ENCODE peak calls at places on chromosome 5, in five cellular contexts. D is H9, E is mesendoderm, I is neuronal stem cell, N is IMR-90. S is an unnamed sample.

GRCh38 chr5:61228229-61228628 is 66.0 kb upstream of the SMIM15 start:
- DNase-seq in I (no peak), D (no peak), E (peak; percentile 36), N (no peak), S (no peak)

GRCh38 chr5:129367883-129368282 is 92.2 kb upstream of the ADAMTS19 start:
- DNase-seq in N (peak; percentile 15), D (no peak), E (no peak), I (no peak), S (no peak)

GRCh38 chr5:172782169-172783039 is 11.4 kb upstream of the DUSP1 start:
- DNase-seq in D (no peak), I (no peak), N (peak; percentile 76), E (no peak), S (peak; percentile 51)

GRCh38 chr5:117623042-117623815 is 1048.6 kb upstream of the SEMA6A start:
- DNase-seq in E (peak; percentile 1), D (no peak), N (peak; percentile 10), I (no peak), S (peak; percentile 6)

GRCh38 chr5:5645198-5645597 is 222.7 kb downstream of the ICE1 start:
- DNase-seq in D (no peak), E (peak; percentile 56), N (no peak), I (no peak), S (no peak)

GRCh38 chr5:76479973-76480667 is 77.0 kb downstream of the IQGAP2 start:
- DNase-seq in E (no peak), D (no peak), I (no peak), N (no peak), S (no peak)

GRCh38 chr5:75523275-75523674 is 11.6 kb downstream of the POLK start:
- DNase-seq in N (no peak), I (no peak), D (no peak), E (peak; percentile 28), S (peak; percentile 27)

GRCh38 chr5:112628219-112628618 is 109.5 kb upstream of the APC start:
- DNase-seq in E (peak; percentile 49), D (peak; percentile 32), N (no peak), I (peak; percentile 36), S (no peak)

GRCh38 chr5:75355236-75355635 is 18.2 kb downstream of the HMGCR start:
- DNase-seq in D (no peak), N (peak; percentile 35), E (no peak), I (no peak), S (no peak)

GRCh38 chr5:153400931-153401330 is 89.5 kb upstream of the GRIA1 start:
- DNase-seq in N (no peak), I (no peak), E (no peak), D (no peak), S (no peak)

GRCh38 chr5:105836263-105836662 is 1834.5 kb downstream of the EFNA5 start:
- DNase-seq in E (no peak), D (no peak), I (no peak), N (peak; percentile 63), S (no peak)

GRCh38 chr5:35183243-35183955 is 46.9 kb downstream of the PRLR start:
- DNase-seq in N (peak; percentile 60), E (peak; percentile 91), D (peak; percentile 74), I (peak; percentile 14), S (peak; percentile 64)

DNA sequence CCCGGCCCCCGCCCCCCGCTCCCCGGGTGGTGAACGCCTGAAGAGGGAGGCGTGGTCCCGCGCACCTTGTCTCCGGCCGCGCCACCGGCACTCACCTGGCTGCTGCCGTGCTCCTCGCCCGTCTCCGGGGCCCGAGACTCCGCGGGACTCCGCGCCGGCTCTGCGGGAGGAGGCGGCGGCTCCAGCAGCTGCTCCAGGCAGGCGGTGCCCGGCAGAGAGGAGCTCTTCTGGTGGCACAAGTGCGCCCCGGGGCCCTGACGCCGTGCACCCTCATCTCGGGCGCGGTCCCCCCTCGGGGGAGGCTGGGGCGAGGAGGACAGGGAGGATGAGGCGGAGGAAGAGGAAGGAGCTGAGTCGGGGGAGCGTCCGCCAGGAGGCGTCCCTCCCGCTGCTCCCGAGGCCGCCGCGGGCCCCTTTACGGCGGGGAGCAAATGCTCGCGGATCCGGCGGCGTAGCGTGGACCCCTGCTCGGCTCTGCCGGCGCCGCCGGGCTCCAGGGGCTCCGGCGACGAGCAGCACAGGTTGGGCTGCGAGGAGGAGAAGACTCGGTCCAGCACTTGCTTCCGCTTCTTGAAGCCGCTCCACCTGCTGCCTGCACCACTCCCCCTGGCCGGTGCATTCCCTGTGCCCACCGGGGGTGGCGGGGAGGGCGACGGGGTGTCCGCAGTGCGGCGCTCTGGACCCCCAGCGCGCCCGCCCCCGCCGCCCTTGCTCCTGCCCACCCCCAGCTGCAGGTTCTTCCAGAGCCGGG is 958 bp downstream of the MCTP1 start:
- DNase-seq in E (peak; percentile 59), N (no peak), I (peak; percentile 55), D (peak; percentile 79), S (peak; percentile 11)
- H2BK5ac ChIP-seq in E (no peak overlapping the region), N (no peak overlapping the region), I (no peak overlapping the region), D (no peak overlapping the region), S (no peak overlapping the region)

GRCh38 chr5:124631874-124632550 is 114.4 kb downstream of the ZNF608 start:
- DNase-seq in E (peak; percentile 72), I (peak; percentile 38), D (no peak), N (no peak), S (no peak)

GRCh38 chr5:124634228-124634819 is 112.1 kb downstream of the ZNF608 start:
- DNase-seq in N (peak; percentile 60), I (no peak), E (no peak), D (no peak), S (no peak)

GRCh38 chr5:124630767-124631704 is 115.4 kb downstream of the ZNF608 start:
- DNase-seq in N (peak; percentile 65), D (no peak), I (no peak), E (no peak), S (no peak)

GRCh38 chr5:124634820-124635323 is 111.6 kb downstream of the ZNF608 start:
- DNase-seq in E (no peak), I (no peak), D (no peak), N (peak; percentile 89), S (no peak)

GRCh38 chr5:124633209-124633608 is 113.2 kb downstream of the ZNF608 start:
- DNase-seq in I (no peak), E (no peak), D (no peak), N (no peak), S (no peak)
- H3K4ac ChIP-seq in I (no peak overlapping the region), E (no peak overlapping the region), D (no peak overlapping the region), N (peak overlapping the region; percentile 91), S (no peak overlapping the region)

GRCh38 chr5:151688406-151688805 is 1.7 kb upstream of the SPARC start:
- DNase-seq in I (no peak), N (no peak), E (no peak), D (no peak), S (no peak)

GRCh38 chr5:151683936-151684586 is 2.7 kb downstream of the SPARC start:
- DNase-seq in E (no peak), D (no peak), N (no peak), I (no peak), S (no peak)

GRCh38 chr5:151686673-151687378 is at the start of gene SPARC:
- DNase-seq in I (peak; percentile 74), E (peak; percentile 97), N (peak; percentile 96), D (peak; percentile 90), S (peak; percentile 73)

GRCh38 chr5:151684690-151685361 is 1.9 kb downstream of the SPARC start:
- DNase-seq in D (peak; percentile 91), I (peak; percentile 86), N (peak; percentile 97), E (peak; percentile 99), S (peak; percentile 82)

GRCh38 chr5:151685749-151686672 is 704 bp downstream of the SPARC start:
- DNase-seq in N (no peak), I (no peak), E (peak; percentile 64), D (peak; percentile 40), S (no peak)
- H2BK5ac ChIP-seq in N (peak overlapping the region; percentile 90), I (no peak overlapping the region), E (peak overlapping the region; percentile 72), D (no peak overlapping the region), S (peak overlapping the region; percentile 83)

GRCh38 chr5:1959911-1960581 is 77.3 kb upstream of the IRX4 start:
- DNase-seq in D (no peak), N (no peak), I (no peak), E (no peak), S (no peak)
- H3K4ac ChIP-seq in D (no peak overlapping the region), N (no peak overlapping the region), I (no peak overlapping the region), E (no peak overlapping the region), S (no peak overlapping the region)

DNA sequence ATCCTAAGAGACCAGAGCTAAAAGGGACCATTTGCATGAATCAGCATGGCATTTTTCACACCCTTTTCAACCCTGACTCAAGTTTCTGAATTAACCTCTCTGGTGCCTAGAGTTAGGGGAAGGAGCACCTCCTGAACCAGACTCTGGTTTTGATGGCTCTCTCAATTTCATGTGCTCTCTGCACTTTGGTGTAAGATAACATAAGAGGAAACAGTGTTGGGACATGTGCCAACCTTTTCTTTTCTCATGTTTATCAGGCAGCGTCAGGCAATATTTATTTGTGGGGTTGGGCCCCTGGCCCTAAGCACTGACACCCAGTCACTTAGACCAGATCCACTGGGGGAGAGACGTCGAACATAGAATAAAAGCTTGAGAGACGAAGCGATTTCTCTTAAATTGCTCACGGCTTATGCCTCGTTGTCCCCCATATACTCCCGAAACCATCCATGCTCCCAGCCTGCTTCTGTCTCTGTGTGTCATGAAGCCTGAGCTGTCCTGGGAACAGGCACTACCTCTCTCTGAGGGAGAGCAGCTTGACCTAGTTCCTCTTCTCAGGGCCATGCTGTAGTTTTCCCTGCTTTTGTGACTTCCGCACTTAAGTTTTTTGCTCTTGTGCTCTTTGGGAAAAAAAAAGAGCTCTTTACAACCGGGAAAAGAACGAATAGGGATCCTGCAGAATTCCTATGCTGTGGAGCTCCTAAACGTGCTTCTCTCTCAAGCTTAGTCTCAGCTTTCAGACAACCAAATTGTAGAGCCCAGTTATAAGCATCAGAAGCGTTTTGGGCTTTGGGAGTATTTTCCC is 195.7 kb downstream of the NR3C1 start:
- DNase-seq in N (peak; percentile 15), E (peak; percentile 33), D (no peak), I (no peak), S (no peak)
- H2BK5ac ChIP-seq in N (no peak overlapping the region), E (no peak overlapping the region), D (no peak overlapping the region), I (no peak overlapping the region), S (no peak overlapping the region)

GRCh38 chr5:103336967-103337366 is 78.4 kb downstream of the MACIR start:
- DNase-seq in I (no peak), E (no peak), N (no peak), D (no peak), S (no peak)
- H3K4ac ChIP-seq in I (no peak overlapping the region), E (no peak overlapping the region), N (no peak overlapping the region), D (no peak overlapping the region), S (no peak overlapping the region)

GRCh38 chr5:178625679-178626483 is 969 bp downstream of the CLK4 start:
- DNase-seq in I (no peak), E (no peak), N (no peak), D (no peak), S (no peak)

GRCh38 chr5:178624626-178625546 is 2.0 kb downstream of the CLK4 start:
- DNase-seq in D (no peak), N (peak; percentile 21), I (no peak), E (peak; percentile 28), S (peak; percentile 19)

GRCh38 chr5:178627259-178627598 is 379 bp upstream of the CLK4 start:
- DNase-seq in I (no peak), D (no peak), N (no peak), E (peak; percentile 74), S (no peak)

GRCh38 chr5:178630475-178630930 is 3.7 kb upstream of the CLK4 start:
- DNase-seq in I (no peak), D (no peak), N (peak; percentile 16), E (no peak), S (peak; percentile 28)

GRCh38 chr5:178626484-178627258 is at the start of gene CLK4:
- DNase-seq in I (peak; percentile 91), E (peak; percentile 96), D (peak; percentile 91), N (peak; percentile 93), S (peak; percentile 97)
- H2BK5ac ChIP-seq in I (peak within 1 kb of the TSS; percentile 33), E (peak within 1 kb of the TSS; percentile 14), D (peak within 1 kb of the TSS; percentile 56), N (peak within 1 kb of the TSS; percentile 89), S (peak within 1 kb of the TSS; percentile 86)